ENCODE peak calls at places on chromosomes 16 and 17, in nine cellular contexts. One of them, this sample, is unnamed.

GRCh38 chr16:14302399-14303181 is 231.5 kb downstream of the MRTFB start:
- DNase-seq in adrenal gland: peak
- DNase-seq in OCI-M1: peak
- DNase-seq in activated T-helper 2 cell treated with anti-CD3 and anti-CD28 coated beads, Interferon-gamma antibody, Interleukin-2, Interleukin-4, amounts not matched to agents 10 μg/mL and 5 μg/mL and 100 μg/mL, durations not matched to agents 14 hours and 24 hours and 36 hours: no peak
- DNase-seq in HFFc6: no peak
- DNase-seq in NCI-H345: peak
- DNase-seq in stimulated activated CD4-positive, alpha-beta T cell treated with anti-CD3 and anti-CD28 coated beads, Interleukin-15, amount 100 ng/mL, for 48 hours: no peak
- DNase-seq in amygdala: no peak
- DNase-seq in AG10803: no peak
- DNase-seq in this sample: no peak

GRCh38 chr17:66076546-66077190 is 115.3 kb downstream of the CEP112 start:
- DNase-seq in adrenal gland: no peak
- DNase-seq in OCI-M1: no peak
- DNase-seq in activated T-helper 2 cell treated with anti-CD3 and anti-CD28 coated beads, Interferon-gamma antibody, Interleukin-2, Interleukin-4, amounts not matched to agents 10 μg/mL and 5 μg/mL and 100 μg/mL, durations not matched to agents 14 hours and 24 hours and 36 hours: no peak
- DNase-seq in HFFc6: no peak
- DNase-seq in NCI-H345: peak
- DNase-seq in stimulated activated CD4-positive, alpha-beta T cell treated with anti-CD3 and anti-CD28 coated beads, Interleukin-15, amount 100 ng/mL, for 48 hours: no peak
- DNase-seq in amygdala: no peak
- DNase-seq in AG10803: no peak
- DNase-seq in this sample: no peak

GRCh38 chr17:9890124-9890523 is 14.9 kb downstream of the RCVRN start:
- DNase-seq in adrenal gland: no peak
- DNase-seq in OCI-M1: peak
- DNase-seq in activated T-helper 2 cell treated with anti-CD3 and anti-CD28 coated beads, Interferon-gamma antibody, Interleukin-2, Interleukin-4, amounts not matched to agents 10 μg/mL and 5 μg/mL and 100 μg/mL, durations not matched to agents 14 hours and 24 hours and 36 hours: no peak
- DNase-seq in HFFc6: peak
- DNase-seq in NCI-H345: no peak
- DNase-seq in stimulated activated CD4-positive, alpha-beta T cell treated with anti-CD3 and anti-CD28 coated beads, Interleukin-15, amount 100 ng/mL, for 48 hours: peak
- DNase-seq in amygdala: no peak
- DNase-seq in AG10803: no peak
- DNase-seq in this sample: no peak

GRCh38 chr16:83813818-83814653 is 6.3 kb downstream of the HSBP1 start:
- DNase-seq in adrenal gland: no peak
- DNase-seq in OCI-M1: no peak
- DNase-seq in activated T-helper 2 cell treated with anti-CD3 and anti-CD28 coated beads, Interferon-gamma antibody, Interleukin-2, Interleukin-4, amounts not matched to agents 10 μg/mL and 5 μg/mL and 100 μg/mL, durations not matched to agents 14 hours and 24 hours and 36 hours: no peak
- DNase-seq in HFFc6: peak
- DNase-seq in NCI-H345: peak
- DNase-seq in stimulated activated CD4-positive, alpha-beta T cell treated with anti-CD3 and anti-CD28 coated beads, Interleukin-15, amount 100 ng/mL, for 48 hours: no peak
- DNase-seq in amygdala: no peak
- DNase-seq in AG10803: peak
- DNase-seq in this sample: no peak

GRCh38 chr17:75635610-75636202 is 2.5 kb downstream of the SMIM5 start:
- DNase-seq in adrenal gland: no peak
- DNase-seq in OCI-M1: peak
- DNase-seq in activated T-helper 2 cell treated with anti-CD3 and anti-CD28 coated beads, Interferon-gamma antibody, Interleukin-2, Interleukin-4, amounts not matched to agents 10 μg/mL and 5 μg/mL and 100 μg/mL, durations not matched to agents 14 hours and 24 hours and 36 hours: no peak
- DNase-seq in HFFc6: no peak
- DNase-seq in NCI-H345: no peak
- DNase-seq in stimulated activated CD4-positive, alpha-beta T cell treated with anti-CD3 and anti-CD28 coated beads, Interleukin-15, amount 100 ng/mL, for 48 hours: no peak
- DNase-seq in amygdala: peak
- DNase-seq in AG10803: no peak
- DNase-seq in this sample: no peak

GRCh38 chr16:20073203-20074088 is at the start of gene GPR139:
- DNase-seq in adrenal gland: no peak
- DNase-seq in OCI-M1: no peak
- DNase-seq in activated T-helper 2 cell treated with anti-CD3 and anti-CD28 coated beads, Interferon-gamma antibody, Interleukin-2, Interleukin-4, amounts not matched to agents 10 μg/mL and 5 μg/mL and 100 μg/mL, durations not matched to agents 14 hours and 24 hours and 36 hours: no peak
- DNase-seq in HFFc6: no peak
- DNase-seq in NCI-H345: peak
- DNase-seq in stimulated activated CD4-positive, alpha-beta T cell treated with anti-CD3 and anti-CD28 coated beads, Interleukin-15, amount 100 ng/mL, for 48 hours: no peak
- DNase-seq in amygdala: no peak
- DNase-seq in AG10803: no peak
- DNase-seq in this sample: no peak

GRCh38 chr16:29820730-29821662 is 734 bp downstream of the MVP start:
- DNase-seq in adrenal gland: peak
- DNase-seq in OCI-M1: no peak
- DNase-seq in activated T-helper 2 cell treated with anti-CD3 and anti-CD28 coated beads, Interferon-gamma antibody, Interleukin-2, Interleukin-4, amounts not matched to agents 10 μg/mL and 5 μg/mL and 100 μg/mL, durations not matched to agents 14 hours and 24 hours and 36 hours: no peak
- DNase-seq in HFFc6: no peak
- DNase-seq in NCI-H345: no peak
- DNase-seq in stimulated activated CD4-positive, alpha-beta T cell treated with anti-CD3 and anti-CD28 coated beads, Interleukin-15, amount 100 ng/mL, for 48 hours: no peak
- DNase-seq in amygdala: no peak
- DNase-seq in AG10803: peak
- DNase-seq in this sample: peak

GRCh38 chr16:30352488-30353401 is 2.4 kb downstream of the CD2BP2 start:
- DNase-seq in adrenal gland: peak
- DNase-seq in OCI-M1: no peak
- DNase-seq in activated T-helper 2 cell treated with anti-CD3 and anti-CD28 coated beads, Interferon-gamma antibody, Interleukin-2, Interleukin-4, amounts not matched to agents 10 μg/mL and 5 μg/mL and 100 μg/mL, durations not matched to agents 14 hours and 24 hours and 36 hours: no peak
- DNase-seq in HFFc6: no peak
- DNase-seq in NCI-H345: no peak
- DNase-seq in stimulated activated CD4-positive, alpha-beta T cell treated with anti-CD3 and anti-CD28 coated beads, Interleukin-15, amount 100 ng/mL, for 48 hours: no peak
- DNase-seq in amygdala: no peak
- DNase-seq in AG10803: no peak
- DNase-seq in this sample: no peak

GRCh38 chr16:79902351-79902750 is 301.8 kb upstream of the MAF start:
- DNase-seq in adrenal gland: no peak
- DNase-seq in OCI-M1: no peak
- DNase-seq in activated T-helper 2 cell treated with anti-CD3 and anti-CD28 coated beads, Interferon-gamma antibody, Interleukin-2, Interleukin-4, amounts not matched to agents 10 μg/mL and 5 μg/mL and 100 μg/mL, durations not matched to agents 14 hours and 24 hours and 36 hours: no peak
- DNase-seq in HFFc6: no peak
- DNase-seq in NCI-H345: no peak
- DNase-seq in stimulated activated CD4-positive, alpha-beta T cell treated with anti-CD3 and anti-CD28 coated beads, Interleukin-15, amount 100 ng/mL, for 48 hours: no peak
- DNase-seq in amygdala: no peak
- DNase-seq in AG10803: no peak
- DNase-seq in this sample: no peak

GRCh38 chr17:64001763-64002529 is 3.8 kb downstream of the PRR29 start:
- DNase-seq in adrenal gland: no peak
- DNase-seq in OCI-M1: no peak
- DNase-seq in activated T-helper 2 cell treated with anti-CD3 and anti-CD28 coated beads, Interferon-gamma antibody, Interleukin-2, Interleukin-4, amounts not matched to agents 10 μg/mL and 5 μg/mL and 100 μg/mL, durations not matched to agents 14 hours and 24 hours and 36 hours: no peak
- DNase-seq in HFFc6: no peak
- DNase-seq in NCI-H345: no peak
- DNase-seq in stimulated activated CD4-positive, alpha-beta T cell treated with anti-CD3 and anti-CD28 coated beads, Interleukin-15, amount 100 ng/mL, for 48 hours: no peak
- DNase-seq in amygdala: no peak
- DNase-seq in AG10803: peak
- DNase-seq in this sample: no peak

GRCh38 chr17:16568541-16569357 is at the start of gene ZNF287:
- DNase-seq in adrenal gland: peak
- DNase-seq in OCI-M1: no peak
- DNase-seq in activated T-helper 2 cell treated with anti-CD3 and anti-CD28 coated beads, Interferon-gamma antibody, Interleukin-2, Interleukin-4, amounts not matched to agents 10 μg/mL and 5 μg/mL and 100 μg/mL, durations not matched to agents 14 hours and 24 hours and 36 hours: peak
- DNase-seq in HFFc6: peak
- DNase-seq in NCI-H345: peak
- DNase-seq in stimulated activated CD4-positive, alpha-beta T cell treated with anti-CD3 and anti-CD28 coated beads, Interleukin-15, amount 100 ng/mL, for 48 hours: peak
- DNase-seq in amygdala: peak
- DNase-seq in AG10803: peak
- DNase-seq in this sample: peak

GRCh38 chr16:19118938-19119431 is 5.2 kb downstream of the ITPRIPL2 start:
- DNase-seq in adrenal gland: peak
- DNase-seq in OCI-M1: peak
- DNase-seq in activated T-helper 2 cell treated with anti-CD3 and anti-CD28 coated beads, Interferon-gamma antibody, Interleukin-2, Interleukin-4, amounts not matched to agents 10 μg/mL and 5 μg/mL and 100 μg/mL, durations not matched to agents 14 hours and 24 hours and 36 hours: peak
- DNase-seq in HFFc6: peak
- DNase-seq in NCI-H345: no peak
- DNase-seq in stimulated activated CD4-positive, alpha-beta T cell treated with anti-CD3 and anti-CD28 coated beads, Interleukin-15, amount 100 ng/mL, for 48 hours: peak
- DNase-seq in amygdala: no peak
- DNase-seq in AG10803: peak
- DNase-seq in this sample: no peak

GRCh38 chr16:70372921-70373550 is 26.3 kb downstream of the DDX19A start:
- DNase-seq in adrenal gland: no peak
- DNase-seq in OCI-M1: no peak
- DNase-seq in activated T-helper 2 cell treated with anti-CD3 and anti-CD28 coated beads, Interferon-gamma antibody, Interleukin-2, Interleukin-4, amounts not matched to agents 10 μg/mL and 5 μg/mL and 100 μg/mL, durations not matched to agents 14 hours and 24 hours and 36 hours: no peak
- DNase-seq in HFFc6: no peak
- DNase-seq in NCI-H345: no peak
- DNase-seq in stimulated activated CD4-positive, alpha-beta T cell treated with anti-CD3 and anti-CD28 coated beads, Interleukin-15, amount 100 ng/mL, for 48 hours: no peak
- DNase-seq in amygdala: no peak
- DNase-seq in AG10803: no peak
- DNase-seq in this sample: no peak

GRCh38 chr17:73023759-73024158 is 68.7 kb downstream of the SLC39A11 start:
- DNase-seq in adrenal gland: no peak
- DNase-seq in OCI-M1: no peak
- DNase-seq in activated T-helper 2 cell treated with anti-CD3 and anti-CD28 coated beads, Interferon-gamma antibody, Interleukin-2, Interleukin-4, amounts not matched to agents 10 μg/mL and 5 μg/mL and 100 μg/mL, durations not matched to agents 14 hours and 24 hours and 36 hours: no peak
- DNase-seq in HFFc6: no peak
- DNase-seq in NCI-H345: no peak
- DNase-seq in stimulated activated CD4-positive, alpha-beta T cell treated with anti-CD3 and anti-CD28 coated beads, Interleukin-15, amount 100 ng/mL, for 48 hours: no peak
- DNase-seq in amygdala: no peak
- DNase-seq in AG10803: no peak
- DNase-seq in this sample: no peak

GRCh38 chr17:58352843-58353719 is 1.1 kb upstream of the SUPT4H1 start:
- DNase-seq in adrenal gland: peak
- DNase-seq in OCI-M1: peak
- DNase-seq in activated T-helper 2 cell treated with anti-CD3 and anti-CD28 coated beads, Interferon-gamma antibody, Interleukin-2, Interleukin-4, amounts not matched to agents 10 μg/mL and 5 μg/mL and 100 μg/mL, durations not matched to agents 14 hours and 24 hours and 36 hours: no peak
- DNase-seq in HFFc6: peak
- DNase-seq in NCI-H345: no peak
- DNase-seq in stimulated activated CD4-positive, alpha-beta T cell treated with anti-CD3 and anti-CD28 coated beads, Interleukin-15, amount 100 ng/mL, for 48 hours: no peak
- DNase-seq in amygdala: peak
- DNase-seq in AG10803: peak
- DNase-seq in this sample: peak

GRCh38 chr17:80364091-80364691 is 50.8 kb upstream of the ENDOV start:
- DNase-seq in adrenal gland: no peak
- DNase-seq in OCI-M1: peak
- DNase-seq in activated T-helper 2 cell treated with anti-CD3 and anti-CD28 coated beads, Interferon-gamma antibody, Interleukin-2, Interleukin-4, amounts not matched to agents 10 μg/mL and 5 μg/mL and 100 μg/mL, durations not matched to agents 14 hours and 24 hours and 36 hours: no peak
- DNase-seq in HFFc6: no peak
- DNase-seq in NCI-H345: peak
- DNase-seq in stimulated activated CD4-positive, alpha-beta T cell treated with anti-CD3 and anti-CD28 coated beads, Interleukin-15, amount 100 ng/mL, for 48 hours: no peak
- DNase-seq in amygdala: no peak
- DNase-seq in AG10803: no peak
- DNase-seq in this sample: no peak

GRCh38 chr16:83973077-83973476 is 5.0 kb downstream of the NECAB2 start:
- DNase-seq in adrenal gland: no peak
- DNase-seq in OCI-M1: no peak
- DNase-seq in activated T-helper 2 cell treated with anti-CD3 and anti-CD28 coated beads, Interferon-gamma antibody, Interleukin-2, Interleukin-4, amounts not matched to agents 10 μg/mL and 5 μg/mL and 100 μg/mL, durations not matched to agents 14 hours and 24 hours and 36 hours: no peak
- DNase-seq in HFFc6: no peak
- DNase-seq in NCI-H345: no peak
- DNase-seq in stimulated activated CD4-positive, alpha-beta T cell treated with anti-CD3 and anti-CD28 coated beads, Interleukin-15, amount 100 ng/mL, for 48 hours: no peak
- DNase-seq in amygdala: no peak
- DNase-seq in AG10803: no peak
- DNase-seq in this sample: no peak

GRCh38 chr16:31129568-31130335 is 5.8 kb downstream of the PRSS8 start:
- DNase-seq in adrenal gland: no peak
- DNase-seq in OCI-M1: no peak
- DNase-seq in activated T-helper 2 cell treated with anti-CD3 and anti-CD28 coated beads, Interferon-gamma antibody, Interleukin-2, Interleukin-4, amounts not matched to agents 10 μg/mL and 5 μg/mL and 100 μg/mL, durations not matched to agents 14 hours and 24 hours and 36 hours: no peak
- DNase-seq in HFFc6: no peak
- DNase-seq in NCI-H345: no peak
- DNase-seq in stimulated activated CD4-positive, alpha-beta T cell treated with anti-CD3 and anti-CD28 coated beads, Interleukin-15, amount 100 ng/mL, for 48 hours: no peak
- DNase-seq in amygdala: peak
- DNase-seq in AG10803: no peak
- DNase-seq in this sample: no peak

GRCh38 chr16:88561485-88562369 is 8.5 kb upstream of the ZC3H18 start:
- DNase-seq in adrenal gland: peak
- DNase-seq in OCI-M1: peak
- DNase-seq in activated T-helper 2 cell treated with anti-CD3 and anti-CD28 coated beads, Interferon-gamma antibody, Interleukin-2, Interleukin-4, amounts not matched to agents 10 μg/mL and 5 μg/mL and 100 μg/mL, durations not matched to agents 14 hours and 24 hours and 36 hours: peak
- DNase-seq in HFFc6: peak
- DNase-seq in NCI-H345: peak
- DNase-seq in stimulated activated CD4-positive, alpha-beta T cell treated with anti-CD3 and anti-CD28 coated beads, Interleukin-15, amount 100 ng/mL, for 48 hours: peak
- DNase-seq in amygdala: peak
- DNase-seq in AG10803: peak
- DNase-seq in this sample: peak

GRCh38 chr17:35052240-35052608 is 11.3 kb downstream of the RFFL start:
- DNase-seq in adrenal gland: no peak
- DNase-seq in OCI-M1: no peak
- DNase-seq in activated T-helper 2 cell treated with anti-CD3 and anti-CD28 coated beads, Interferon-gamma antibody, Interleukin-2, Interleukin-4, amounts not matched to agents 10 μg/mL and 5 μg/mL and 100 μg/mL, durations not matched to agents 14 hours and 24 hours and 36 hours: no peak
- DNase-seq in HFFc6: peak
- DNase-seq in NCI-H345: no peak
- DNase-seq in stimulated activated CD4-positive, alpha-beta T cell treated with anti-CD3 and anti-CD28 coated beads, Interleukin-15, amount 100 ng/mL, for 48 hours: no peak
- DNase-seq in amygdala: no peak
- DNase-seq in AG10803: peak
- DNase-seq in this sample: no peak

GRCh38 chr17:29607557-29608195 is 14.7 kb downstream of the ANKRD13B start:
- DNase-seq in adrenal gland: no peak
- DNase-seq in OCI-M1: no peak
- DNase-seq in activated T-helper 2 cell treated with anti-CD3 and anti-CD28 coated beads, Interferon-gamma antibody, Interleukin-2, Interleukin-4, amounts not matched to agents 10 μg/mL and 5 μg/mL and 100 μg/mL, durations not matched to agents 14 hours and 24 hours and 36 hours: no peak
- DNase-seq in HFFc6: no peak
- DNase-seq in NCI-H345: no peak
- DNase-seq in stimulated activated CD4-positive, alpha-beta T cell treated with anti-CD3 and anti-CD28 coated beads, Interleukin-15, amount 100 ng/mL, for 48 hours: no peak
- DNase-seq in amygdala: no peak
- DNase-seq in AG10803: no peak
- DNase-seq in this sample: no peak

GRCh38 chr16:3401719-3402397 is 843 bp downstream of the ZNF174 start:
- DNase-seq in adrenal gland: no peak
- DNase-seq in OCI-M1: peak
- DNase-seq in activated T-helper 2 cell treated with anti-CD3 and anti-CD28 coated beads, Interferon-gamma antibody, Interleukin-2, Interleukin-4, amounts not matched to agents 10 μg/mL and 5 μg/mL and 100 μg/mL, durations not matched to agents 14 hours and 24 hours and 36 hours: no peak
- DNase-seq in HFFc6: peak
- DNase-seq in NCI-H345: no peak
- DNase-seq in stimulated activated CD4-positive, alpha-beta T cell treated with anti-CD3 and anti-CD28 coated beads, Interleukin-15, amount 100 ng/mL, for 48 hours: no peak
- DNase-seq in amygdala: no peak
- DNase-seq in AG10803: peak
- DNase-seq in this sample: no peak

GRCh38 chr17:72370819-72371218 is 250.0 kb downstream of the SOX9 start:
- DNase-seq in adrenal gland: no peak
- DNase-seq in OCI-M1: no peak
- DNase-seq in activated T-helper 2 cell treated with anti-CD3 and anti-CD28 coated beads, Interferon-gamma antibody, Interleukin-2, Interleukin-4, amounts not matched to agents 10 μg/mL and 5 μg/mL and 100 μg/mL, durations not matched to agents 14 hours and 24 hours and 36 hours: no peak
- DNase-seq in HFFc6: peak
- DNase-seq in NCI-H345: no peak
- DNase-seq in stimulated activated CD4-positive, alpha-beta T cell treated with anti-CD3 and anti-CD28 coated beads, Interleukin-15, amount 100 ng/mL, for 48 hours: no peak
- DNase-seq in amygdala: no peak
- DNase-seq in AG10803: peak
- DNase-seq in this sample: no peak